ENCODE peak calls at places on chromosomes 7 and 10, in seven cellular contexts. C is esophagus muscularis mucosa, Q is glutamatergic neuron, W is RWPE1, R is AG04450, Z is psoas muscle, P is SK-N-SH. D is an unnamed sample.

GRCh38 chr7:141071855-141072547 is 1.9 kb upstream of the TMEM178B start:
- DNase-seq in C (no peak), Q (peak; percentile 29), W (no peak), R (no peak), Z (no peak), P (peak; percentile 67), D (no peak)

GRCh38 chr10:84743483-84743882 is 415.1 kb downstream of the CCSER2 start:
- DNase-seq in C (no peak), Q (no peak), W (no peak), R (no peak), Z (no peak), P (no peak), D (no peak)

GRCh38 chr10:26374426-26374825 is 63.7 kb upstream of the APBB1IP start:
- DNase-seq in C (no peak), Q (no peak), W (no peak), R (no peak), Z (no peak), P (no peak), D (no peak)

GRCh38 chr10:80205478-80206276 is at the start of gene ANXA11:
- DNase-seq in C (no peak), Q (peak; percentile 65), W (peak; percentile 86), R (no peak), Z (peak; percentile 87), P (peak; percentile 96), D (peak; percentile 70)

GRCh38 chr10:19576576-19576975 is 239.7 kb upstream of the PLXDC2 start:
- DNase-seq in C (no peak), Q (no peak), W (no peak), R (no peak), Z (no peak), P (no peak), D (no peak)

GRCh38 chr10:86954681-86955500 is 2.5 kb downstream of the MMRN2 start:
- DNase-seq in C (no peak), Q (no peak), W (no peak), R (no peak), Z (no peak), P (no peak), D (no peak)

GRCh38 chr7:116951366-116952292 is 1.7 kb upstream of the ST7 start:
- DNase-seq in C (no peak), Q (no peak), W (no peak), R (no peak), Z (no peak), P (no peak), D (no peak)

GRCh38 chr10:122164815-122165491 is 106.1 kb upstream of the BTBD16 start:
- DNase-seq in C (no peak), Q (peak; percentile 60), W (no peak), R (no peak), Z (no peak), P (no peak), D (no peak)

GRCh38 chr10:43292745-43293676 is 26.1 kb upstream of the RASGEF1A start:
- DNase-seq in C (no peak), Q (peak; percentile 54), W (peak; percentile 55), R (peak; percentile 20), Z (peak; percentile 39), P (peak; percentile 78), D (peak; percentile 73)

GRCh38 chr10:83541096-83541495 is 598.2 kb upstream of the GHITM start:
- DNase-seq in C (no peak), Q (no peak), W (no peak), R (no peak), Z (no peak), P (no peak), D (no peak)

GRCh38 chr10:102167861-102168260 is 15.7 kb downstream of the NOLC1 start:
- DNase-seq in C (no peak), Q (no peak), W (no peak), R (no peak), Z (no peak), P (no peak), D (peak; percentile 43)

GRCh38 chr7:34727464-34727995 is 69.5 kb downstream of the NPSR1 start:
- DNase-seq in C (no peak), Q (no peak), W (no peak), R (no peak), Z (no peak), P (no peak), D (no peak)

GRCh38 chr7:41912851-41913580 is 210.1 kb upstream of the INHBA start:
- DNase-seq in C (no peak), Q (no peak), W (peak; percentile 20), R (no peak), Z (no peak), P (no peak), D (no peak)

GRCh38 chr7:149471289-149471953 is 10.6 kb upstream of the ZNF777 start:
- DNase-seq in C (peak; percentile 39), Q (no peak), W (no peak), R (no peak), Z (no peak), P (no peak), D (no peak)

GRCh38 chr10:119466655-119467054 is 75.9 kb downstream of the RGS10 start:
- DNase-seq in C (no peak), Q (no peak), W (peak; percentile 36), R (no peak), Z (no peak), P (no peak), D (no peak)

GRCh38 chr7:87541648-87542047 is 59.0 kb downstream of the ABCB1 start:
- DNase-seq in C (no peak), Q (no peak), W (no peak), R (no peak), Z (no peak), P (no peak), D (no peak)

GRCh38 chr10:93598157-93598556 is 2.9 kb downstream of the RBP4 start:
- DNase-seq in C (no peak), Q (no peak), W (no peak), R (no peak), Z (no peak), P (no peak), D (no peak)

GRCh38 chr7:150378115-150378852 is 846 bp upstream of the ZNF775 start:
- DNase-seq in C (peak; percentile 92), Q (peak; percentile 67), W (peak; percentile 26), R (peak; percentile 20), Z (peak; percentile 44), P (peak; percentile 75), D (peak; percentile 57)

GRCh38 chr10:133394064-133394663 is at the start of gene MTG1:
- DNase-seq in C (peak; percentile 96), Q (peak; percentile 99), W (peak; percentile 99), R (peak; percentile 69), Z (peak; percentile 96), P (peak; percentile 91), D (peak; percentile 91)

DNA sequence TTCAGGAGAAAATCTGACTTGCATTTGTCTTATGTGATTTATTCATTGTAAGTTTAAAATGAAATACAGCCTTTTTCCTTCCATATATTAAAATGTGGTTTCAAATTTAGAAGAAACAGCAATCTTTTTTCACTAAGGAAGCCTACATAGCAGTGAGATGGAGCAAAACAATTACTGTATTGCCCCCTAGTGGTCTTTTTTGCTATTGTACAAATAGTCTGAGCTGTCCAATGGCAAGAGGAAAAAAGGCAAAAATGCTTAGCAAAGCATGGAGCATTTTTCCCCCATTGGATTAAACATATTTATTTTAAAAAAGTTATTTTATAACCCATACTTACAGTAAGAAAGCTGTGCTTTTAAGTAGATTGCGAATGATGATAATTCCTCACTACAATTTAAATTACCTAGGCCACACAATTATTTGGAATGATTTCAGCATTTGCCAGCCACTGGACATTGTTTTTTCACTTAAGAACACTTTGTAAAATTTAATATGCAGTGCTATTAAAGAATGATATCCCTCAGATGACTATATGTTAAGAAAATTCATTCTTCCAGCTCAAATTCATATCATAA is 119.5 kb downstream of the CPED1 start:
- DNase-seq in C (no peak), Q (no peak), W (peak; percentile 38), R (no peak), Z (no peak), P (peak; percentile 45), D (peak; percentile 84)
- TF ChIP-seq CTCF in C (peak; percentile 71), Q (peak; percentile 91), W (peak; percentile 86), R (peak; percentile 78), Z (peak; percentile 84), P (peak; percentile 99), D (peak; percentile 65)

DNA sequence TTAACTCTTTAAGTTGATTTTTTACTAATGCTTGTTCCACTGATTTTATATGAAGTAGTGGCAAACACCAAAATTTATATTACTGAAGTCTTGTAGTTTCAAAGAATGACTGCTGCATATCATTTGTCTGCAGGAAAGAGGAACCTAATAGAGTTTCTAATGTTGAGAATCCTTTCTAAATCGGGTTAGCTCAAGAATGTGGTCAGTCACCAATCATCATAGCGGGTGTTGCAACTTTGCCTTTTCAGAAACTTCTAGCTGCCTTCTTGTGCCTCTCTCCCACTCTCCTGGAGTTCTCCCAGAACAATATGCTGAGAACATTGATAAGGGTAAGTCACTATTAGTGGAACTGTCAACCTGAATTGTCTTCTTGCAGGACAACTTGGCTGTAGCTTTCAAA is 524.8 kb upstream of the SORCS1 start:
- DNase-seq in C (no peak), Q (no peak), W (no peak), R (no peak), Z (no peak), P (no peak), D (no peak)
- TF ChIP-seq CTCF in C (no peak), Q (no peak), W (no peak), R (no peak), Z (no peak), P (no peak), D (no peak)

DNA sequence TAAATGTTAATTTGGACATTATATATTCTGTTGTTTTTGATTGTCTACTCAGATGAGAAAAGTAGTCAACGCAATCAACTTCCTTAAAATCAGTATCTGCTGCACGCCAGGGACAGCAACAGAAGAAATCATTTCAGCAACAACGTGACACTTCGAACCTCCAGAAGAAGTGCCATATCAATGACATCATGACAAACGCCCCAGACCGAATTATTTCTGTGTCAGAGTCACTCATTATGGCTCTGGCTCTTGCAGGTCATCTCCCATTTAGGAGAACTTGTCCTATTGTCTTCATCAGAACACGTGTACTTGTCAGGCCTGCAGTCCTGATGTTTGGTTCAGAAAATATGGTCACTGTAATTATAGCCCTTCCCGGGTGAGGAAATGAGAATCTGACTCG is 276.3 kb downstream of the ADARB2 start:
- DNase-seq in C (no peak), Q (no peak), W (no peak), R (no peak), Z (no peak), P (no peak), D (no peak)
- TF ChIP-seq CTCF in C (no peak), Q (no peak), W (no peak), R (no peak), Z (no peak), P (no peak), D (no peak)

GRCh38 chr10:115963848-115964247 is 309.2 kb downstream of the GFRA1 start:
- DNase-seq in C (peak; percentile 87), Q (no peak), W (no peak), R (no peak), Z (no peak), P (no peak), D (peak; percentile 29)
- TF ChIP-seq CTCF in C (no peak), Q (no peak), W (no peak), R (peak; percentile 18), Z (no peak), P (no peak), D (peak; percentile 15)

D was measured in foreskin fibroblast.